ENCODE peak calls at places on chromosome 2, in six cellular contexts. D is AG04449, G is endothelial cell, Z is astrocyte of the cerebellum, W is IMR-90, R is progenitor cell of endocrine pancreas. F is an unnamed sample.

GRCh38 chr2:7599462-7600258 is 682.4 kb downstream of the RNF144A start:
- DNase-seq in D (no peak), W (no peak), G (no peak), R (no peak), Z (no peak), F (no peak)

GRCh38 chr2:26281226-26281625 is 36.5 kb downstream of the HADHB start:
- DNase-seq in D (no peak), R (no peak), W (no peak), Z (no peak), G (no peak), F (no peak)

GRCh38 chr2:127653421-127654083 is 7.6 kb downstream of the GPR17 start:
- DNase-seq in D (no peak), Z (no peak), W (no peak), G (no peak), R (no peak), F (no peak)

GRCh38 chr2:12227941-12228608 is 481.6 kb downstream of the LPIN1 start:
- DNase-seq in Z (no peak), R (no peak), W (peak; percentile 81), G (no peak), D (peak; percentile 65), F (no peak)

GRCh38 chr2:142980246-142981068 is 103.0 kb downstream of the KYNU start:
- DNase-seq in Z (peak; percentile 37), R (no peak), D (no peak), W (peak; percentile 75), G (no peak), F (no peak)

GRCh38 chr2:26706093-26706492 is 13.6 kb downstream of the KCNK3 start:
- DNase-seq in D (no peak), W (no peak), R (no peak), Z (no peak), G (no peak), F (no peak)

GRCh38 chr2:43634604-43635306 is 2.3 kb upstream of the PLEKHH2 start:
- DNase-seq in D (peak; percentile 90), W (peak; percentile 89), R (no peak), Z (peak; percentile 84), G (no peak), F (peak; percentile 59)

GRCh38 chr2:64979744-64980143 is 9.5 kb upstream of the SLC1A4 start:
- DNase-seq in Z (no peak), G (no peak), D (no peak), R (no peak), W (no peak), F (no peak)

GRCh38 chr2:40118622-40119021 is 333.3 kb downstream of the SLC8A1 start:
- DNase-seq in D (no peak), R (no peak), W (no peak), Z (no peak), G (no peak), F (no peak)

GRCh38 chr2:101410716-101411115 is 23.4 kb upstream of the CREG2 start:
- DNase-seq in D (no peak), G (no peak), W (no peak), R (no peak), Z (no peak), F (no peak)

GRCh38 chr2:34570266-34570872 is 971.3 kb upstream of the FAM98A start:
- DNase-seq in W (no peak), Z (peak; percentile 1), D (no peak), R (no peak), G (no peak), F (no peak)

GRCh38 chr2:88452151-88452851 is at the start of gene FOXI3:
- DNase-seq in D (no peak), W (no peak), Z (no peak), G (peak; percentile 22), R (peak; percentile 11), F (no peak)

DNA sequence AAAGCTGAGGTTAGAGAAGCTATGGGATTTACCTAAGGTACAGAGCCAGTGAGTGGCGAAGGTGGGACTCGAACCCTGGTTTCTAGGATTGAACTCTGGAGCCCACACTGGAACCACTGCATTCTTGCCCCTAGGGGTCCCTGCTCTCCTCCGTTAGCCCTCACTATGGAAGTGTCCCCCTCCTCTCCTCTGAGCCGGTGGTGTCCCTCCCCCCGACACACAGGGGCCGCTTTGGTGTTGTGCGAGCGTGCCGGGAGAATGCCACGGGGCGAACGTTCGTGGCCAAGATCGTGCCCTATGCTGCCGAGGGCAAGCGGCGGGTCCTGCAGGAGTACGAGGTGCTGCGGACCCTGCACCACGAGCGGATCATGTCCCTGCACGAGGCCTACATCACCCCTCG is 8.5 kb upstream of the GMPPA start:
- DNase-seq in Z (no peak), D (no peak), W (no peak), R (no peak), G (no peak), F (no peak)
- TF ChIP-seq CTCF in Z (no peak), D (no peak), W (peak; percentile 20), R (no peak), G (no peak), F (no peak)

GRCh38 chr2:84257871-84258270 is 201.2 kb downstream of the SUCLG1 start:
- DNase-seq in W (no peak), D (no peak), R (no peak), Z (peak; percentile 1), G (no peak), F (no peak)
- TF ChIP-seq CTCF in W (no peak), D (no peak), R (peak; percentile 46), Z (peak; percentile 20), G (no peak), F (peak; percentile 44)

DNA sequence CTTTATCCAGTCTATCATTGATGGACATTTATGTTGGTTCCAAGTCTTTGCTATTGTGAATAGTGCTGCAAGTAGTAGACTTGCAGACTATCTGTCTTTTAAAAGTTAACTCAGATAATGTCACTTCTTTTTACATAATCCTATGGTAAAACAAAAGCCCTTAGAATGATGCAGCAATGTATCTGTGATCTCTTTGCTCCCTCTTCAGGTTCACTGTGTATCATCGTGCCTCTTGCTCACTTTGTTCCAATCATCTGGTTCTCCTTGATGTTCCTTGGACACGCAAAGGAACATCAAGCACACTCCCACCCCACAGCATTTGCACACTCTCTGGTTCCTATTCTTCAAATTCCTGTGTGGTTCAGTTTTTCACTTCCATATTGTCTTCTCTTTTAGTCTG is 472.5 kb upstream of the ZNF804A start:
- DNase-seq in R (no peak), W (no peak), D (no peak), Z (no peak), G (no peak), F (no peak)
- TF ChIP-seq CTCF in R (no peak), W (no peak), D (no peak), Z (no peak), G (no peak), F (no peak)

DNA sequence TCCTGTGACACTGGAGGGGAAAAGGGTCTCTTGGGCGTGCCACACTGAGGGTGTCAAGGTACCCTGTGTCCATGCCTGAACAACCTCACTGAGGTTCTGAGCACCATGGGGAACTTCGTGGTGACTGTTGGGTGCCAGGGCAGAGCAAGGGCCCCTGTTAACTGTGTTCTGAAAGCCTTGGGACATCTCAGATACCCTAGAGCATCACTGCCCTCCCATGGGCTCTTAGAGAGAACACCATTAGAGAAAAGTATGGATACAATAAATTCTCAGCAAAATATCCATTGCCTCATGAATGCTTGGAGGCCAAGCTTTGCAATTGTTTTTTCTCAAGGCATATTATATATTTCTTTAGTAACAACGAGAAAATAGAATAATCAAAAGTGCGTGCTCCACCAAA is 488.5 kb upstream of the NRP2 start:
- DNase-seq in D (no peak), R (no peak), Z (no peak), W (no peak), G (no peak), F (no peak)
- TF ChIP-seq CTCF in D (no peak), R (no peak), Z (no peak), W (no peak), G (no peak), F (no peak)

GRCh38 chr2:215728504-215729065 is 284.8 kb downstream of the MREG start:
- DNase-seq in D (peak; percentile 90), Z (peak; percentile 83), R (no peak), G (no peak), W (peak; percentile 95), F (no peak)
- TF ChIP-seq CTCF in D (no peak), Z (no peak), R (no peak), G (no peak), W (no peak), F (no peak)

F was measured in epithelial cell of proximal tubule.